ENCODE peak calls at places on chromosomes 11 and 22, in eight cellular contexts. One of them, this sample, is unnamed.

GRCh38 chr11:35968386-35969088 is 24.7 kb downstream of the LDLRAD3 start:
- DNase-seq in heart left ventricle: no peak
- DNase-seq in right lobe of liver: no peak
- DNase-seq in Peyer's patch: no peak
- DNase-seq in tibial artery: no peak
- DNase-seq in astrocyte: no peak
- DNase-seq in testis: no peak
- DNase-seq in stomach: no peak
- DNase-seq in this sample: no peak

GRCh38 chr22:28009272-28009827 is 90.3 kb upstream of the PITPNB start:
- DNase-seq in testis: peak; percentile 83
- DNase-seq in tibial artery: peak; percentile 80
- DNase-seq in astrocyte: peak; percentile 92
- DNase-seq in stomach: peak; percentile 75
- DNase-seq in right lobe of liver: peak; percentile 74
- DNase-seq in heart left ventricle: peak; percentile 69
- DNase-seq in Peyer's patch: peak; percentile 52
- DNase-seq in this sample: peak; percentile 85

GRCh38 chr11:44725016-44725651 is 1.6 kb upstream of the TSPAN18 start:
- DNase-seq in heart left ventricle: no peak
- DNase-seq in Peyer's patch: no peak
- DNase-seq in testis: no peak
- DNase-seq in astrocyte: no peak
- DNase-seq in right lobe of liver: no peak
- DNase-seq in stomach: no peak
- DNase-seq in tibial artery: no peak
- DNase-seq in this sample: no peak

GRCh38 chr11:65370659-65371049 is 11.8 kb downstream of the SLC25A45 start:
- DNase-seq in heart left ventricle: no peak
- DNase-seq in Peyer's patch: no peak
- DNase-seq in astrocyte: no peak
- DNase-seq in right lobe of liver: no peak
- DNase-seq in stomach: no peak
- DNase-seq in tibial artery: no peak
- DNase-seq in testis: no peak
- DNase-seq in this sample: no peak

GRCh38 chr11:72081856-72082255 is 1.2 kb downstream of the LRRC51 start:
- DNase-seq in heart left ventricle: no peak
- DNase-seq in astrocyte: no peak
- DNase-seq in testis: no peak
- DNase-seq in Peyer's patch: no peak
- DNase-seq in stomach: no peak
- DNase-seq in tibial artery: no peak
- DNase-seq in right lobe of liver: no peak
- DNase-seq in this sample: no peak

GRCh38 chr11:34356918-34357645 is 728 bp downstream of the ABTB2 start:
- DNase-seq in astrocyte: peak; percentile 64
- DNase-seq in tibial artery: peak; percentile 81
- DNase-seq in heart left ventricle: peak; percentile 77
- DNase-seq in right lobe of liver: peak; percentile 84
- DNase-seq in stomach: peak; percentile 63
- DNase-seq in Peyer's patch: peak; percentile 35
- DNase-seq in testis: peak; percentile 51
- DNase-seq in this sample: peak; percentile 57

GRCh38 chr22:32337015-32337414 is 20.7 kb upstream of the RFPL3 start:
- DNase-seq in heart left ventricle: no peak
- DNase-seq in tibial artery: peak; percentile 55
- DNase-seq in astrocyte: no peak
- DNase-seq in right lobe of liver: no peak
- DNase-seq in Peyer's patch: no peak
- DNase-seq in stomach: peak; percentile 14
- DNase-seq in testis: peak; percentile 13
- DNase-seq in this sample: no peak

GRCh38 chr11:3036419-3036818 is 20.8 kb downstream of the CARS1 start:
- DNase-seq in astrocyte: no peak
- DNase-seq in stomach: no peak
- DNase-seq in right lobe of liver: no peak
- DNase-seq in tibial artery: no peak
- DNase-seq in Peyer's patch: no peak
- DNase-seq in heart left ventricle: no peak
- DNase-seq in testis: no peak
- DNase-seq in this sample: no peak

GRCh38 chr11:93736129-93736528 is 5.2 kb downstream of the TAF1D start:
- DNase-seq in testis: no peak
- DNase-seq in Peyer's patch: no peak
- DNase-seq in right lobe of liver: no peak
- DNase-seq in tibial artery: no peak
- DNase-seq in heart left ventricle: no peak
- DNase-seq in astrocyte: no peak
- DNase-seq in stomach: no peak
- DNase-seq in this sample: no peak

GRCh38 chr22:24950272-24950902 is 2.1 kb upstream of the KIAA1671 start:
- DNase-seq in Peyer's patch: no peak
- DNase-seq in right lobe of liver: no peak
- DNase-seq in astrocyte: peak; percentile 66
- DNase-seq in stomach: no peak
- DNase-seq in heart left ventricle: no peak
- DNase-seq in tibial artery: no peak
- DNase-seq in testis: no peak
- DNase-seq in this sample: no peak

GRCh38 chr11:95291946-95292345 is 60.9 kb upstream of the SESN3 start:
- DNase-seq in heart left ventricle: no peak
- DNase-seq in tibial artery: no peak
- DNase-seq in Peyer's patch: no peak
- DNase-seq in astrocyte: no peak
- DNase-seq in stomach: peak; percentile 33
- DNase-seq in testis: no peak
- DNase-seq in right lobe of liver: no peak
- DNase-seq in this sample: no peak

GRCh38 chr22:48651981-48652538 is 1175.6 kb downstream of the BRD1 start:
- DNase-seq in Peyer's patch: no peak
- DNase-seq in heart left ventricle: no peak
- DNase-seq in tibial artery: no peak
- DNase-seq in stomach: no peak
- DNase-seq in testis: no peak
- DNase-seq in right lobe of liver: no peak
- DNase-seq in astrocyte: peak; percentile 21
- DNase-seq in this sample: no peak

GRCh38 chr11:69956669-69957190 is 121.4 kb upstream of the ANO1 start:
- DNase-seq in stomach: no peak
- DNase-seq in astrocyte: no peak
- DNase-seq in right lobe of liver: peak; percentile 23
- DNase-seq in heart left ventricle: no peak
- DNase-seq in Peyer's patch: no peak
- DNase-seq in tibial artery: no peak
- DNase-seq in testis: no peak
- DNase-seq in this sample: peak; percentile 4

GRCh38 chr11:9901931-9902330 is 238.1 kb downstream of the SWAP70 start:
- DNase-seq in stomach: no peak
- DNase-seq in testis: no peak
- DNase-seq in tibial artery: no peak
- DNase-seq in astrocyte: no peak
- DNase-seq in right lobe of liver: no peak
- DNase-seq in Peyer's patch: no peak
- DNase-seq in heart left ventricle: no peak
- DNase-seq in this sample: no peak

GRCh38 chr22:20209761-20210250 is 58.3 kb downstream of the RTN4R start:
- DNase-seq in stomach: no peak
- DNase-seq in heart left ventricle: no peak
- DNase-seq in astrocyte: no peak
- DNase-seq in right lobe of liver: no peak
- DNase-seq in tibial artery: no peak
- DNase-seq in Peyer's patch: no peak
- DNase-seq in testis: no peak
- DNase-seq in this sample: no peak

GRCh38 chr22:36355894-36356293 is 31.9 kb downstream of the MYH9 start:
- DNase-seq in heart left ventricle: no peak
- DNase-seq in tibial artery: no peak
- DNase-seq in Peyer's patch: no peak
- DNase-seq in stomach: no peak
- DNase-seq in astrocyte: no peak
- DNase-seq in testis: no peak
- DNase-seq in right lobe of liver: no peak
- DNase-seq in this sample: no peak

GRCh38 chr22:24380220-24381218 is 46.9 kb upstream of the ADORA2A start:
- DNase-seq in right lobe of liver: no peak
- DNase-seq in testis: no peak
- DNase-seq in Peyer's patch: no peak
- DNase-seq in astrocyte: no peak
- DNase-seq in heart left ventricle: no peak
- DNase-seq in stomach: no peak
- DNase-seq in tibial artery: no peak
- DNase-seq in this sample: peak; percentile 13

GRCh38 chr11:60838132-60838531 is 3.8 kb upstream of the CCDC86 start:
- DNase-seq in heart left ventricle: no peak
- DNase-seq in tibial artery: no peak
- DNase-seq in stomach: no peak
- DNase-seq in testis: no peak
- DNase-seq in astrocyte: no peak
- DNase-seq in right lobe of liver: no peak
- DNase-seq in Peyer's patch: no peak
- DNase-seq in this sample: no peak
- TF ChIP-seq CTCF in heart left ventricle: no peak
- TF ChIP-seq CTCF in tibial artery: no peak
- TF ChIP-seq CTCF in stomach: no peak
- TF ChIP-seq CTCF in testis: no peak
- TF ChIP-seq CTCF in astrocyte: no peak
- TF ChIP-seq CTCF in right lobe of liver: no peak
- TF ChIP-seq CTCF in Peyer's patch: no peak
- TF ChIP-seq CTCF in this sample: no peak

GRCh38 chr11:61973603-61974162 is 6.2 kb upstream of the FTH1 start:
- DNase-seq in tibial artery: peak; percentile 76
- DNase-seq in Peyer's patch: no peak
- DNase-seq in heart left ventricle: peak; percentile 44
- DNase-seq in stomach: no peak
- DNase-seq in right lobe of liver: no peak
- DNase-seq in astrocyte: no peak
- DNase-seq in testis: no peak
- DNase-seq in this sample: no peak

GRCh38 chr11:61972796-61973602 is 5.6 kb upstream of the FTH1 start:
- DNase-seq in right lobe of liver: peak; percentile 67
- DNase-seq in astrocyte: no peak
- DNase-seq in heart left ventricle: no peak
- DNase-seq in Peyer's patch: no peak
- DNase-seq in stomach: no peak
- DNase-seq in tibial artery: peak; percentile 74
- DNase-seq in testis: no peak
- DNase-seq in this sample: no peak

GRCh38 chr11:61969838-61970452 is 2.5 kb upstream of the FTH1 start:
- DNase-seq in heart left ventricle: no peak
- DNase-seq in stomach: no peak
- DNase-seq in testis: no peak
- DNase-seq in Peyer's patch: no peak
- DNase-seq in astrocyte: peak; percentile 79
- DNase-seq in tibial artery: no peak
- DNase-seq in right lobe of liver: no peak
- DNase-seq in this sample: no peak

GRCh38 chr11:61971177-61972111 is 4.0 kb upstream of the FTH1 start:
- DNase-seq in tibial artery: peak; percentile 100
- DNase-seq in testis: peak; percentile 98
- DNase-seq in astrocyte: peak; percentile 98
- DNase-seq in Peyer's patch: peak; percentile 73
- DNase-seq in stomach: peak; percentile 96
- DNase-seq in right lobe of liver: peak; percentile 98
- DNase-seq in heart left ventricle: peak; percentile 98
- DNase-seq in this sample: peak; percentile 90

GRCh38 chr11:61972112-61972795 is 4.8 kb upstream of the FTH1 start:
- DNase-seq in tibial artery: peak; percentile 56
- DNase-seq in astrocyte: peak; percentile 89
- DNase-seq in Peyer's patch: no peak
- DNase-seq in stomach: no peak
- DNase-seq in testis: no peak
- DNase-seq in heart left ventricle: no peak
- DNase-seq in right lobe of liver: no peak
- DNase-seq in this sample: no peak
- H3K4me1 ChIP-seq in tibial artery: peaks cover 58% of the 10 kb centered on the region
- H3K4me1 ChIP-seq in astrocyte: peaks cover 43% of the 10 kb centered on the region
- H3K4me1 ChIP-seq in Peyer's patch: peaks cover 18% of the 10 kb centered on the region
- H3K4me1 ChIP-seq in stomach: peaks cover 88% of the 10 kb centered on the region
- H3K4me1 ChIP-seq in testis: peaks cover 61% of the 10 kb centered on the region
- H3K4me1 ChIP-seq in heart left ventricle: peaks cover 78% of the 10 kb centered on the region
- H3K4me1 ChIP-seq in right lobe of liver: no peaks in the 10 kb centered on the region
- H3K4me1 ChIP-seq in this sample: peaks cover 8% of the 10 kb centered on the region

GRCh38 chr11:128905345-128906184 is 14.4 kb downstream of the KCNJ5 start:
- DNase-seq in Peyer's patch: no peak
- DNase-seq in tibial artery: peak; percentile 57
- DNase-seq in right lobe of liver: no peak
- DNase-seq in heart left ventricle: peak; percentile 64
- DNase-seq in astrocyte: no peak
- DNase-seq in stomach: peak; percentile 56
- DNase-seq in testis: no peak
- DNase-seq in this sample: peak; percentile 49
- TF ChIP-seq CTCF in Peyer's patch: peak; percentile 14
- TF ChIP-seq CTCF in tibial artery: peak; percentile 39
- TF ChIP-seq CTCF in right lobe of liver: peak; percentile 23
- TF ChIP-seq CTCF in heart left ventricle: peak; percentile 44
- TF ChIP-seq CTCF in astrocyte: peak; percentile 18
- TF ChIP-seq CTCF in stomach: peak; percentile 25
- TF ChIP-seq CTCF in testis: peak; percentile 34
- TF ChIP-seq CTCF in this sample: peak; percentile 49

DNA sequence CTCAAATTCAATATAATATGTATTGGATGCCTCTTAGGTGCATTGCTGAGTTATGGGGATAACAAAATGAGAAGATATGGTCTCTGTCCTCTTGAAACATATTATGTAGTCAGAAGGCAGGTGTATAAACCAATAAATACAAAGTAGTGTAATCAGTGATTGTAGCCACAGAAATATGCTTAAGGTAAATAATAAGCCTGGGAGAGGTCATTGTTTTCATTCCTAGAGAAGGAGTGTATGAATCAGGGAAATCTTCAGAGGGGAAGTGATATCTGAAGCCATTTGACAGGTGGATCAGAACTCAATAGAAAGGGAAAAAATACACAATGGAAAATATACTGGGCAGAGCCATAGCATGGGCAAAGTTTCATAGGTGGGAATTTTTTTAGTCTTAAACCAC is 192.7 kb downstream of the FAT3 start:
- DNase-seq in right lobe of liver: no peak
- DNase-seq in tibial artery: no peak
- DNase-seq in heart left ventricle: no peak
- DNase-seq in stomach: no peak
- DNase-seq in Peyer's patch: no peak
- DNase-seq in astrocyte: no peak
- DNase-seq in testis: no peak
- DNase-seq in this sample: no peak
- H3K4me1 ChIP-seq in right lobe of liver: no peaks in the 10 kb centered on the region
- H3K4me1 ChIP-seq in tibial artery: peaks cover 7% of the 10 kb centered on the region
- H3K4me1 ChIP-seq in heart left ventricle: no peaks in the 10 kb centered on the region
- H3K4me1 ChIP-seq in stomach: no peaks in the 10 kb centered on the region
- H3K4me1 ChIP-seq in Peyer's patch: no peaks in the 10 kb centered on the region
- H3K4me1 ChIP-seq in astrocyte: no peaks in the 10 kb centered on the region
- H3K4me1 ChIP-seq in testis: no peaks in the 10 kb centered on the region
- H3K4me1 ChIP-seq in this sample: no peaks in the 10 kb centered on the region

DNA sequence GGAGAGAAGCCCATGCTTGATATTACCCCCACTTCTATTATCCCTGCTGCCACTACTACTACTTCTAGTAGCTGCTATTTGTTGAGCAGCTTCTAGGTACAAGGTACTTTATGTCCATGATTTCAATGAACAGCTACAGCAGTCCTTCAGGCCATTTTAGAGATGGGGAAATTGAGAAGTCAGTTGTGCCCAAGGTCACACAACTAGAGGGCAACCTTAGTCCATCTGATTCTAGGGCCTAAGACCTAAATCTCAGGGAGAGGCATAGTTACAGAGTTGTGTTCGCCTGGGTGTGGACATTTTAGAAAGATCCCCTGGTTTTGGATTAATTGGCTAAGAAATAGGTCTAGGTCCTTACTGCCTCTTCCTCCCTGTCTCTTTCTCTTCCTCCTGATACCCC is 52.3 kb downstream of the MICAL2 start:
- DNase-seq in stomach: no peak
- DNase-seq in tibial artery: no peak
- DNase-seq in right lobe of liver: no peak
- DNase-seq in testis: no peak
- DNase-seq in astrocyte: no peak
- DNase-seq in heart left ventricle: no peak
- DNase-seq in Peyer's patch: no peak
- DNase-seq in this sample: no peak
- TF ChIP-seq CTCF in stomach: no peak
- TF ChIP-seq CTCF in tibial artery: no peak
- TF ChIP-seq CTCF in right lobe of liver: no peak
- TF ChIP-seq CTCF in testis: no peak
- TF ChIP-seq CTCF in astrocyte: no peak
- TF ChIP-seq CTCF in heart left ventricle: no peak
- TF ChIP-seq CTCF in Peyer's patch: no peak
- TF ChIP-seq CTCF in this sample: no peak

This sample was measured in BE2C.